ENCODE peak calls at places on chromosomes 11 and 22, in nine cellular contexts. One of them, this sample, is unnamed.

GRCh38 chr11:74449369-74449931 is 17.9 kb downstream of the KCNE3 start:
- DNase-seq in neuronal stem cell: peak
- DNase-seq in SJSA1: peak
- DNase-seq in SK-N-SH: peak
- DNase-seq in mucosa of descending colon: no peak
- DNase-seq in fibroblast of pulmonary artery: peak
- DNase-seq in CD8-positive, alpha-beta T cell: no peak
- DNase-seq in mesenchymal stem cell: peak
- DNase-seq in AG10803: peak
- DNase-seq in this sample: peak

GRCh38 chr11:70247042-70247709 is 23.3 kb upstream of the PPFIA1 start:
- DNase-seq in fibroblast of pulmonary artery: no peak
- DNase-seq in mesenchymal stem cell: no peak
- DNase-seq in SK-N-SH: no peak
- DNase-seq in neuronal stem cell: no peak
- DNase-seq in SJSA1: no peak
- DNase-seq in CD8-positive, alpha-beta T cell: no peak
- DNase-seq in mucosa of descending colon: no peak
- DNase-seq in AG10803: no peak
- DNase-seq in this sample: no peak

GRCh38 chr22:44154431-44154942 is 26.2 kb upstream of the PARVG start:
- DNase-seq in fibroblast of pulmonary artery: no peak
- DNase-seq in SK-N-SH: no peak
- DNase-seq in AG10803: peak
- DNase-seq in CD8-positive, alpha-beta T cell: no peak
- DNase-seq in SJSA1: no peak
- DNase-seq in mucosa of descending colon: no peak
- DNase-seq in neuronal stem cell: no peak
- DNase-seq in mesenchymal stem cell: peak
- DNase-seq in this sample: no peak

GRCh38 chr11:32358729-32359128 is 76.6 kb downstream of the WT1 start:
- DNase-seq in mesenchymal stem cell: no peak
- DNase-seq in CD8-positive, alpha-beta T cell: no peak
- DNase-seq in neuronal stem cell: no peak
- DNase-seq in SJSA1: no peak
- DNase-seq in AG10803: no peak
- DNase-seq in fibroblast of pulmonary artery: no peak
- DNase-seq in mucosa of descending colon: no peak
- DNase-seq in SK-N-SH: no peak
- DNase-seq in this sample: no peak

GRCh38 chr11:118629761-118630661 is 22.6 kb downstream of the PHLDB1 start:
- DNase-seq in mucosa of descending colon: peak
- DNase-seq in mesenchymal stem cell: no peak
- DNase-seq in AG10803: no peak
- DNase-seq in CD8-positive, alpha-beta T cell: no peak
- DNase-seq in neuronal stem cell: no peak
- DNase-seq in SK-N-SH: no peak
- DNase-seq in SJSA1: no peak
- DNase-seq in fibroblast of pulmonary artery: no peak
- DNase-seq in this sample: no peak

GRCh38 chr11:24679686-24680318 is 182.9 kb downstream of the LUZP2 start:
- DNase-seq in neuronal stem cell: no peak
- DNase-seq in mesenchymal stem cell: no peak
- DNase-seq in CD8-positive, alpha-beta T cell: no peak
- DNase-seq in AG10803: no peak
- DNase-seq in mucosa of descending colon: no peak
- DNase-seq in SJSA1: no peak
- DNase-seq in fibroblast of pulmonary artery: no peak
- DNase-seq in SK-N-SH: no peak
- DNase-seq in this sample: no peak

GRCh38 chr11:107704432-107704831 is 7.4 kb downstream of the SLN start:
- DNase-seq in mesenchymal stem cell: peak
- DNase-seq in fibroblast of pulmonary artery: peak
- DNase-seq in AG10803: peak
- DNase-seq in CD8-positive, alpha-beta T cell: no peak
- DNase-seq in neuronal stem cell: no peak
- DNase-seq in SJSA1: peak
- DNase-seq in SK-N-SH: no peak
- DNase-seq in mucosa of descending colon: no peak
- DNase-seq in this sample: no peak

GRCh38 chr11:31809857-31810778 is 1.0 kb downstream of the PAX6 start:
- DNase-seq in mesenchymal stem cell: peak
- DNase-seq in neuronal stem cell: no peak
- DNase-seq in SK-N-SH: peak
- DNase-seq in SJSA1: peak
- DNase-seq in mucosa of descending colon: no peak
- DNase-seq in CD8-positive, alpha-beta T cell: no peak
- DNase-seq in AG10803: peak
- DNase-seq in fibroblast of pulmonary artery: peak
- DNase-seq in this sample: no peak

GRCh38 chr22:35330258-35330861 is 30.7 kb downstream of the TOM1 start:
- DNase-seq in mesenchymal stem cell: peak
- DNase-seq in CD8-positive, alpha-beta T cell: no peak
- DNase-seq in neuronal stem cell: no peak
- DNase-seq in fibroblast of pulmonary artery: peak
- DNase-seq in SJSA1: no peak
- DNase-seq in SK-N-SH: no peak
- DNase-seq in AG10803: peak
- DNase-seq in mucosa of descending colon: peak
- DNase-seq in this sample: no peak

GRCh38 chr11:131079036-131079435 is 162.8 kb upstream of the SNX19 start:
- DNase-seq in SJSA1: no peak
- DNase-seq in AG10803: peak
- DNase-seq in neuronal stem cell: no peak
- DNase-seq in mesenchymal stem cell: no peak
- DNase-seq in CD8-positive, alpha-beta T cell: no peak
- DNase-seq in fibroblast of pulmonary artery: no peak
- DNase-seq in mucosa of descending colon: no peak
- DNase-seq in SK-N-SH: no peak
- DNase-seq in this sample: no peak

GRCh38 chr11:14339356-14339755 is 19.6 kb downstream of the RRAS2 start:
- DNase-seq in fibroblast of pulmonary artery: no peak
- DNase-seq in neuronal stem cell: no peak
- DNase-seq in CD8-positive, alpha-beta T cell: no peak
- DNase-seq in mesenchymal stem cell: no peak
- DNase-seq in SJSA1: no peak
- DNase-seq in mucosa of descending colon: no peak
- DNase-seq in SK-N-SH: no peak
- DNase-seq in AG10803: no peak
- DNase-seq in this sample: no peak

GRCh38 chr11:7570938-7571337 is 57.1 kb downstream of the PPFIBP2 start:
- DNase-seq in fibroblast of pulmonary artery: no peak
- DNase-seq in SK-N-SH: no peak
- DNase-seq in SJSA1: no peak
- DNase-seq in AG10803: no peak
- DNase-seq in mucosa of descending colon: no peak
- DNase-seq in neuronal stem cell: no peak
- DNase-seq in CD8-positive, alpha-beta T cell: no peak
- DNase-seq in mesenchymal stem cell: no peak
- DNase-seq in this sample: no peak

DNA sequence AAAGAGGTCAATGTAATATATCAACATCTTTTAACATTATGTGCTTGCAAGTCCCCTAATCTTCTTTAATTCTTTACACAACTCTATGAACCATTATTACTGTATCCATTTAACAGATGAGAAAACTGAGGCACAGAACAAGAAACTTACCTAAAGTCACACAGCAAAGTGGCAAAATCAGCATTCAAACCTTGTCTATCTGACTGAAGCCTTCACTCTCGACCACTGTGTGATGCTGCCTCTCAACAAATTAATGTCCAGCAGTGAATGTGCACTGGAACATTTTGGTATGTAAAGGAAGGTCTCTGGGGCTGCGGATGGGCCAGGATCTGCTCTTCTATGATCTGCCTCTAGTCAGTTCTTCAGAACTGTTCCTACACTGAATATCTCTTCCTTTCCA is 42.1 kb downstream of the PRCP start:
- DNase-seq in SJSA1: no peak
- DNase-seq in mucosa of descending colon: no peak
- DNase-seq in AG10803: no peak
- DNase-seq in SK-N-SH: no peak
- DNase-seq in CD8-positive, alpha-beta T cell: no peak
- DNase-seq in mesenchymal stem cell: no peak
- DNase-seq in fibroblast of pulmonary artery: no peak
- DNase-seq in neuronal stem cell: no peak
- DNase-seq in this sample: no peak
- H3K4me3 ChIP-seq in SJSA1: no peak
- H3K4me3 ChIP-seq in mucosa of descending colon: no peak
- H3K4me3 ChIP-seq in AG10803: peak
- H3K4me3 ChIP-seq in SK-N-SH: no peak
- H3K4me3 ChIP-seq in CD8-positive, alpha-beta T cell: no peak
- H3K4me3 ChIP-seq in mesenchymal stem cell: peak
- H3K4me3 ChIP-seq in fibroblast of pulmonary artery: no peak
- H3K4me3 ChIP-seq in neuronal stem cell: no peak
- H3K4me3 ChIP-seq in this sample: no peak

GRCh38 chr22:22811016-22812009 is 76.3 kb upstream of the IGLL5 start:
- DNase-seq in SJSA1: peak
- DNase-seq in fibroblast of pulmonary artery: no peak
- DNase-seq in SK-N-SH: no peak
- DNase-seq in mesenchymal stem cell: no peak
- DNase-seq in neuronal stem cell: no peak
- DNase-seq in AG10803: no peak
- DNase-seq in CD8-positive, alpha-beta T cell: no peak
- DNase-seq in mucosa of descending colon: no peak
- DNase-seq in this sample: no peak
- H3K4me3 ChIP-seq in SJSA1: no peak
- H3K4me3 ChIP-seq in fibroblast of pulmonary artery: no peak
- H3K4me3 ChIP-seq in SK-N-SH: no peak
- H3K4me3 ChIP-seq in mesenchymal stem cell: no peak
- H3K4me3 ChIP-seq in neuronal stem cell: no peak
- H3K4me3 ChIP-seq in AG10803: no peak
- H3K4me3 ChIP-seq in CD8-positive, alpha-beta T cell: no peak
- H3K4me3 ChIP-seq in mucosa of descending colon: no peak
- H3K4me3 ChIP-seq in this sample: no peak

GRCh38 chr22:46355369-46355995 is 20.0 kb downstream of the TRMU start:
- DNase-seq in SJSA1: peak
- DNase-seq in mesenchymal stem cell: peak
- DNase-seq in AG10803: peak
- DNase-seq in neuronal stem cell: peak
- DNase-seq in fibroblast of pulmonary artery: peak
- DNase-seq in mucosa of descending colon: no peak
- DNase-seq in CD8-positive, alpha-beta T cell: peak
- DNase-seq in SK-N-SH: peak
- DNase-seq in this sample: no peak

GRCh38 chr22:46353483-46354105 is 18.1 kb downstream of the TRMU start:
- DNase-seq in mucosa of descending colon: no peak
- DNase-seq in fibroblast of pulmonary artery: no peak
- DNase-seq in SJSA1: no peak
- DNase-seq in mesenchymal stem cell: no peak
- DNase-seq in CD8-positive, alpha-beta T cell: no peak
- DNase-seq in AG10803: no peak
- DNase-seq in SK-N-SH: no peak
- DNase-seq in neuronal stem cell: no peak
- DNase-seq in this sample: no peak

GRCh38 chr22:46352691-46353386 is 17.3 kb downstream of the TRMU start:
- DNase-seq in AG10803: no peak
- DNase-seq in mucosa of descending colon: no peak
- DNase-seq in mesenchymal stem cell: peak
- DNase-seq in neuronal stem cell: no peak
- DNase-seq in SK-N-SH: no peak
- DNase-seq in SJSA1: no peak
- DNase-seq in fibroblast of pulmonary artery: peak
- DNase-seq in CD8-positive, alpha-beta T cell: no peak
- DNase-seq in this sample: no peak

GRCh38 chr22:46354993-46355305 is 19.4 kb downstream of the TRMU start:
- DNase-seq in AG10803: no peak
- DNase-seq in CD8-positive, alpha-beta T cell: no peak
- DNase-seq in neuronal stem cell: no peak
- DNase-seq in mucosa of descending colon: no peak
- DNase-seq in mesenchymal stem cell: no peak
- DNase-seq in SJSA1: no peak
- DNase-seq in fibroblast of pulmonary artery: no peak
- DNase-seq in SK-N-SH: no peak
- DNase-seq in this sample: no peak

DNA sequence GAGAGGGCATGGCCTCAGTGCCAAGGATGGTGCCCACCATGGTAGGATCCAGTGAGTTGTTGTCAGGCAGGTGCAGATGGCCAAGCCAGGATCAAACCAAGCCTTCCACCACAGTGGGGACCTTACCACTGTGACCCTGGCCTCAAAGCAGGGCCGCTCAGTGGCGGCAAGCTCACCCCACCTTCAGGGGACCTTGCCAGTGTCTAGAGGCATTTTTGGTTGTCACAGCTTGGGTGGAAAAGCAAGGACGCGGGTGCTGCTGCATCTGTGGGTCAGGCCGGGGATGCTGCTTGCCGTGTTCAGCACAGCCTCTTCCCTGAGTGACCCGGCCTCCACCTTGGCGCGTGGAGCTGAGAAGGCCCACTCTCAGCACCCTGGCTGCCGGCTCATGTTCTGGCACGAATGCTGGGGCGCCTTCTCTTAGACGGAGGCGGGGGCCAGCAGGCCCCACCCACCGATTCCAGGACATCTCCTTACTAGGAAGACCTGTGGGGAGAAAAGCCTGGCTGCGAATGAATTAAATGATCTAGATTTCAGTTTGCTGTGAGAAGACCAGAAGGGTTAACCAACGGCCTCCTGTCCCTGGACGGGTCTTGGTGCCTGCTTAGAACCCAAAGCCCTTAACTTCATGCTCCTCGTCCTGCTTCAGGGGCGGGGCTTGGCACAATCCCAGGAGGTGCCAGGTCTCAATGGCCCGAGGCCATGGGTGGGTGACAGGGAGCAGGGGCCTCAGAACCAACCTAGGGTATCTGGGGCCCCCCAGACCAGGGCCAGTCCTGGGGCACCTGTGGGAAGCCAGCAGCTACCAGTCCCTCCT is 18.9 kb downstream of the TRMU start:
- DNase-seq in SK-N-SH: no peak
- DNase-seq in mesenchymal stem cell: no peak
- DNase-seq in SJSA1: no peak
- DNase-seq in AG10803: no peak
- DNase-seq in neuronal stem cell: no peak
- DNase-seq in fibroblast of pulmonary artery: no peak
- DNase-seq in CD8-positive, alpha-beta T cell: no peak
- DNase-seq in mucosa of descending colon: no peak
- DNase-seq in this sample: no peak
- H3K4me3 ChIP-seq in SK-N-SH: no peak
- H3K4me3 ChIP-seq in mesenchymal stem cell: no peak
- H3K4me3 ChIP-seq in SJSA1: no peak
- H3K4me3 ChIP-seq in AG10803: no peak
- H3K4me3 ChIP-seq in neuronal stem cell: no peak
- H3K4me3 ChIP-seq in fibroblast of pulmonary artery: no peak
- H3K4me3 ChIP-seq in CD8-positive, alpha-beta T cell: no peak
- H3K4me3 ChIP-seq in mucosa of descending colon: no peak
- H3K4me3 ChIP-seq in this sample: no peak

GRCh38 chr11:58926251-58926650 is 13.0 kb upstream of the GLYATL1 start:
- DNase-seq in neuronal stem cell: no peak
- DNase-seq in mesenchymal stem cell: peak
- DNase-seq in SJSA1: no peak
- DNase-seq in fibroblast of pulmonary artery: no peak
- DNase-seq in SK-N-SH: no peak
- DNase-seq in CD8-positive, alpha-beta T cell: no peak
- DNase-seq in mucosa of descending colon: no peak
- DNase-seq in AG10803: no peak
- DNase-seq in this sample: no peak
- H3K4me3 ChIP-seq in neuronal stem cell: no peak
- H3K4me3 ChIP-seq in mesenchymal stem cell: no peak
- H3K4me3 ChIP-seq in SJSA1: no peak
- H3K4me3 ChIP-seq in fibroblast of pulmonary artery: no peak
- H3K4me3 ChIP-seq in SK-N-SH: no peak
- H3K4me3 ChIP-seq in CD8-positive, alpha-beta T cell: no peak
- H3K4me3 ChIP-seq in mucosa of descending colon: no peak
- H3K4me3 ChIP-seq in AG10803: no peak
- H3K4me3 ChIP-seq in this sample: no peak

This sample was measured in BJ.